ENCODE peak calls at places on chromosomes 16 and 17, in four cellular contexts. D is posterior cingulate gyrus; B is activated T-cell treated with anti-CD3 and anti-CD28 coated beads, Interleukin-2, amount 50 U/mL, for 4 hours; Q is stimulated activated naive CD8-positive, alpha-beta T cell treated with anti-CD3 and anti-CD28 coated beads, Interleukin-15, Interleukin-2, amounts not matched to agents 100 U/mL and 50 U/mL, for 24 hours. S is an unnamed sample.

GRCh38 chr17:44492706-44493272 is 10.4 kb downstream of the GPATCH8 start:
- DNase-seq in D (no peak), B (no peak), Q (no peak), S (no peak)

GRCh38 chr17:80770881-80771611 is 220.6 kb upstream of the CHMP6 start:
- DNase-seq in D (no peak), B (no peak), Q (no peak), S (no peak)

GRCh38 chr17:49180303-49180702 is 30.1 kb downstream of the GNGT2 start:
- DNase-seq in D (no peak), B (peak), Q (peak), S (peak)

GRCh38 chr17:66724581-66725341 is 110.2 kb upstream of the CACNG5 start:
- DNase-seq in D (no peak), B (no peak), Q (no peak), S (no peak)

GRCh38 chr17:13646411-13646810 is 44.7 kb upstream of the HS3ST3A1 start:
- DNase-seq in D (no peak), B (no peak), Q (no peak), S (no peak)

GRCh38 chr17:19447085-19447583 is 36.1 kb downstream of the RNF112 start:
- DNase-seq in D (peak), B (peak), Q (peak), S (peak)

GRCh38 chr16:48971571-48972071 is 310.0 kb downstream of the CBLN1 start:
- DNase-seq in D (no peak), B (no peak), Q (no peak), S (no peak)

GRCh38 chr17:82492647-82493516 is 26.6 kb upstream of the FOXK2 start:
- DNase-seq in D (no peak), B (no peak), Q (no peak), S (no peak)

GRCh38 chr17:64773836-64774761 is 112.0 kb upstream of the SMURF2 start:
- DNase-seq in D (peak), B (no peak), Q (no peak), S (peak)

GRCh38 chr17:73068322-73069153 is 23.9 kb downstream of the SLC39A11 start:
- DNase-seq in D (no peak), B (no peak), Q (no peak), S (no peak)

GRCh38 chr17:6666077-6666521 is 14.5 kb downstream of the C17orf100 start:
- DNase-seq in D (peak), B (peak), Q (peak), S (peak)

GRCh38 chr16:17345043-17345442 is 125.7 kb downstream of the XYLT1 start:
- DNase-seq in D (no peak), B (no peak), Q (no peak), S (no peak)

GRCh38 chr17:32876414-32877163 is at the start of gene MYO1D:
- DNase-seq in D (peak), B (peak), Q (peak), S (peak)

GRCh38 chr17:78862073-78863023 is 21.7 kb upstream of the USP36 start:
- DNase-seq in D (peak), B (no peak), Q (no peak), S (peak)

GRCh38 chr17:40326014-40326831 is 17.2 kb downstream of the RARA start:
- DNase-seq in D (peak), B (peak), Q (peak), S (no peak)

GRCh38 chr17:79294459-79295071 is 219.9 kb downstream of the ENGASE start:
- DNase-seq in D (no peak), B (peak), Q (peak), S (peak)

GRCh38 chr16:86730086-86730485 is 151.7 kb downstream of the FOXL1 start:
- DNase-seq in D (peak), B (no peak), Q (no peak), S (no peak)

GRCh38 chr16:27829975-27830374 is 233.5 kb downstream of the GSG1L start:
- DNase-seq in D (no peak), B (no peak), Q (no peak), S (no peak)

GRCh38 chr17:34579979-34580684 is 750 bp downstream of the TMEM132E start:
- DNase-seq in D (peak), B (no peak), Q (peak), S (no peak)

GRCh38 chr16:28280881-28281836 is 11.2 kb upstream of the SBK1 start:
- DNase-seq in D (no peak), B (no peak), Q (no peak), S (no peak)

GRCh38 chr17:64527914-64528313 is 21.1 kb downstream of the CEP95 start:
- DNase-seq in D (no peak), B (no peak), Q (no peak), S (no peak)

GRCh38 chr16:8872071-8872470 is 3.3 kb upstream of the CARHSP1 start:
- DNase-seq in D (no peak), B (no peak), Q (no peak), S (no peak)

GRCh38 chr17:59725691-59726090 is 18.2 kb downstream of the VMP1 start:
- DNase-seq in D (no peak), B (no peak), Q (no peak), S (no peak)

GRCh38 chr16:23502466-23502865 is 7.8 kb downstream of the GGA2 start:
- DNase-seq in D (peak), B (no peak), Q (no peak), S (no peak)

GRCh38 chr17:44921122-44921882 is 6.0 kb upstream of the GFAP start:
- DNase-seq in D (peak), B (no peak), Q (no peak), S (peak)

GRCh38 chr17:76153640-76154039 is 12.6 kb upstream of the FOXJ1 start:
- DNase-seq in D (no peak), B (no peak), Q (no peak), S (no peak)

GRCh38 chr16:51818342-51818944 is 667.4 kb upstream of the SALL1 start:
- DNase-seq in D (no peak), B (no peak), Q (peak), S (no peak)

GRCh38 chr16:21611546-21612384 is 12.4 kb downstream of the METTL9 start:
- DNase-seq in D (no peak), B (no peak), Q (no peak), S (peak)

GRCh38 chr17:51251010-51251409 is 8.8 kb downstream of the MBTD1 start:
- DNase-seq in D (no peak), B (no peak), Q (no peak), S (no peak)

GRCh38 chr16:57601801-57602478 is 26.5 kb upstream of the ADGRG1 start:
- DNase-seq in D (no peak), B (no peak), Q (peak), S (peak)

GRCh38 chr17:2144701-2145100 is 89.8 kb downstream of the HIC1 start:
- DNase-seq in D (no peak), B (no peak), Q (no peak), S (no peak)

GRCh38 chr17:40532520-40533253 is 31.3 kb upstream of the TNS4 start:
- DNase-seq in D (no peak), B (no peak), Q (peak), S (no peak)

GRCh38 chr17:38428150-38428642 is at the start of gene ARHGAP23:
- DNase-seq in D (peak), B (peak), Q (peak), S (peak)

GRCh38 chr17:28956112-28956511 is 4.8 kb upstream of the PHF12 start:
- DNase-seq in D (no peak), B (no peak), Q (no peak), S (no peak)

GRCh38 chr17:48100160-48100559 is 1.1 kb downstream of the CBX1 start:
- DNase-seq in D (no peak), B (no peak), Q (no peak), S (no peak)

GRCh38 chr16:28935924-28936783 is 4.4 kb downstream of the CD19 start:
- DNase-seq in D (peak), B (peak), Q (peak), S (peak)

GRCh38 chr17:79651266-79651665 is 40.4 kb upstream of the RBFOX3 start:
- DNase-seq in D (no peak), B (no peak), Q (no peak), S (no peak)

S was measured in K562.